ENCODE peak calls at places on chromosomes 4 and X, in five cellular contexts. U is globus pallidus, P is epithelial cell of esophagus, N is Caki2, C is NCI-H2107. V is an unnamed sample.

GRCh38 chr4:67327245-67327860 is 217.9 kb downstream of the CENPC start:
- DNase-seq in U (peak; percentile 59), P (peak; percentile 64), N (peak; percentile 27), C (peak; percentile 22), V (peak; percentile 35)

GRCh38 chrX:105553118-105553517 is 269.2 kb upstream of the NRK start:
- DNase-seq in U (no peak), P (peak; percentile 85), N (no peak), C (no peak), V (peak; percentile 90)

GRCh38 chr4:80210549-80210948 is 13.2 kb downstream of the PRDM8 start:
- DNase-seq in U (no peak), P (no peak), N (no peak), C (no peak), V (no peak)

GRCh38 chrX:140040397-140040796 is 75.1 kb upstream of the CXorf66 start:
- DNase-seq in U (no peak), P (peak; percentile 54), N (peak; percentile 65), C (no peak), V (peak; percentile 5)

GRCh38 chrX:39759526-39760224 is 338.1 kb downstream of the BCOR start:
- DNase-seq in U (peak; percentile 33), P (peak; percentile 25), N (peak; percentile 52), C (no peak), V (no peak)

GRCh38 chr4:159374749-159375535 is 272.1 kb downstream of the RAPGEF2 start:
- DNase-seq in U (no peak), P (no peak), N (no peak), C (no peak), V (no peak)

GRCh38 chr4:147547314-147548056 is 66.6 kb downstream of the EDNRA start:
- DNase-seq in U (no peak), P (peak; percentile 56), N (no peak), C (no peak), V (peak; percentile 36)

GRCh38 chrX:8084023-8084422 is 87.0 kb downstream of the VCX2 start:
- DNase-seq in U (no peak), P (peak; percentile 62), N (peak; percentile 67), C (no peak), V (peak; percentile 19)

GRCh38 chr4:101103381-101104142 is 243.8 kb downstream of the PPP3CA start:
- DNase-seq in U (peak; percentile 71), P (no peak), N (no peak), C (no peak), V (no peak)

GRCh38 chr4:94356444-94356843 is 13.8 kb upstream of the HPGDS start:
- DNase-seq in U (no peak), P (no peak), N (no peak), C (no peak), V (no peak)

GRCh38 chrX:40176256-40176978 is 78.7 kb upstream of the BCOR start:
- DNase-seq in U (no peak), P (peak; percentile 10), N (no peak), C (no peak), V (no peak)

GRCh38 chr4:127250577-127250976 is 382.2 kb upstream of the INTU start:
- DNase-seq in U (no peak), P (no peak), N (no peak), C (no peak), V (no peak)

GRCh38 chrX:115560978-115561604 is at the start of gene PLS3:
- DNase-seq in U (peak; percentile 85), P (peak; percentile 79), N (peak; percentile 86), C (no peak), V (peak; percentile 75)

GRCh38 chrX:40011483-40012038 is 86.2 kb downstream of the BCOR start:
- DNase-seq in U (no peak), P (no peak), N (no peak), C (no peak), V (no peak)

GRCh38 chrX:83419030-83419792 is 88.9 kb upstream of the POU3F4 start:
- DNase-seq in U (no peak), P (no peak), N (no peak), C (no peak), V (no peak)